ENCODE peak calls at places on chromosomes 13 and 19, in seven cellular contexts. S is H1, W is SK-N-SH, O is HCT116, Q is K562, X is GM12878, D is HepG2. R is an unnamed sample.

GRCh38 chr13:63774133-63774532 is 2358.5 kb upstream of the PCDH20 start:
- DNase-seq in S (no peak), W (no peak), O (no peak), Q (no peak), X (no peak), D (no peak), R (no peak)

GRCh38 chr13:27354379-27354778 is 70.0 kb upstream of the GTF3A start:
- DNase-seq in S (no peak), W (no peak), O (no peak), Q (no peak), X (no peak), D (no peak), R (no peak)

GRCh38 chr19:1685046-1685445 is 32.6 kb upstream of the TCF3 start:
- DNase-seq in S (no peak), W (peak; percentile 29), O (no peak), Q (peak; percentile 50), X (no peak), D (no peak), R (no peak)

GRCh38 chr13:25890671-25891212 is 161.1 kb downstream of the SHISA2 start:
- DNase-seq in S (no peak), W (no peak), O (no peak), Q (no peak), X (no peak), D (no peak), R (no peak)

GRCh38 chr19:15260939-15261338 is 28.7 kb upstream of the EPHX3 start:
- DNase-seq in S (no peak), W (peak; percentile 65), O (no peak), Q (no peak), X (no peak), D (no peak), R (no peak)

GRCh38 chr13:70568571-70568970 is 460.3 kb upstream of the KLHL1 start:
- DNase-seq in S (no peak), W (peak; percentile 21), O (peak; percentile 19), Q (peak; percentile 27), X (peak; percentile 5), D (peak; percentile 25), R (peak; percentile 5)

GRCh38 chr19:42468273-42468796 is 25.6 kb upstream of the CXCL17 start:
- DNase-seq in S (no peak), W (no peak), O (peak; percentile 64), Q (no peak), X (no peak), D (no peak), R (no peak)

GRCh38 chr13:40664100-40665060 is 2.1 kb downstream of the FOXO1 start:
- DNase-seq in S (no peak), W (peak; percentile 70), O (no peak), Q (peak; percentile 54), X (no peak), D (peak; percentile 43), R (peak; percentile 82)

GRCh38 chr19:2111886-2112285 is 15.2 kb downstream of the IZUMO4 start:
- DNase-seq in S (no peak), W (no peak), O (no peak), Q (no peak), X (no peak), D (no peak), R (no peak)

GRCh38 chr13:19781526-19781925 is 1.2 kb downstream of the PSPC1 start:
- DNase-seq in S (no peak), W (peak; percentile 10), O (no peak), Q (peak; percentile 18), X (no peak), D (no peak), R (no peak)

GRCh38 chr13:30145709-30146367 is 161.5 kb downstream of the KATNAL1 start:
- DNase-seq in S (no peak), W (no peak), O (no peak), Q (no peak), X (peak; percentile 87), D (no peak), R (no peak)

GRCh38 chr13:35266412-35266811 is 210.1 kb downstream of the MAB21L1 start:
- DNase-seq in S (no peak), W (no peak), O (no peak), Q (no peak), X (no peak), D (no peak), R (no peak)

GRCh38 chr13:24899601-24900000 is 135.6 kb downstream of the RNF17 start:
- DNase-seq in S (no peak), W (no peak), O (no peak), Q (no peak), X (no peak), D (no peak), R (no peak)

GRCh38 chr19:10503002-10503789 is at the start of gene KEAP1:
- DNase-seq in S (no peak), W (peak; percentile 84), O (no peak), Q (peak; percentile 71), X (no peak), D (peak; percentile 18), R (peak; percentile 26)

GRCh38 chr19:15672580-15673175 is at the start of gene CYP4F12:
- DNase-seq in S (no peak), W (no peak), O (peak; percentile 49), Q (peak; percentile 57), X (no peak), D (peak; percentile 76), R (no peak)

GRCh38 chr13:48817166-48817802 is 158.4 kb upstream of the FNDC3A start:
- DNase-seq in S (no peak), W (no peak), O (no peak), Q (no peak), X (no peak), D (no peak), R (peak; percentile 1)

GRCh38 chr13:39483326-39483725 is 119.7 kb downstream of the LHFPL6 start:
- DNase-seq in S (no peak), W (no peak), O (no peak), Q (no peak), X (no peak), D (no peak), R (no peak)

GRCh38 chr13:110629735-110630134 is 14.4 kb downstream of the NAXD start:
- DNase-seq in S (no peak), W (no peak), O (no peak), Q (no peak), X (no peak), D (no peak), R (no peak)

GRCh38 chr19:54128441-54128725 is 9.2 kb upstream of the CNOT3 start:
- DNase-seq in S (no peak), W (no peak), O (no peak), Q (no peak), X (no peak), D (no peak), R (no peak)

GRCh38 chr19:6412111-6412999 is 12.3 kb downstream of the KHSRP start:
- DNase-seq in S (peak; percentile 57), W (peak; percentile 78), O (peak; percentile 31), Q (peak; percentile 65), X (no peak), D (peak; percentile 49), R (no peak)

GRCh38 chr19:13234518-13234917 is 84.3 kb downstream of the IER2 start:
- DNase-seq in S (peak; percentile 31), W (peak; percentile 81), O (peak; percentile 33), Q (peak; percentile 88), X (no peak), D (peak; percentile 42), R (peak; percentile 41)

DNA sequence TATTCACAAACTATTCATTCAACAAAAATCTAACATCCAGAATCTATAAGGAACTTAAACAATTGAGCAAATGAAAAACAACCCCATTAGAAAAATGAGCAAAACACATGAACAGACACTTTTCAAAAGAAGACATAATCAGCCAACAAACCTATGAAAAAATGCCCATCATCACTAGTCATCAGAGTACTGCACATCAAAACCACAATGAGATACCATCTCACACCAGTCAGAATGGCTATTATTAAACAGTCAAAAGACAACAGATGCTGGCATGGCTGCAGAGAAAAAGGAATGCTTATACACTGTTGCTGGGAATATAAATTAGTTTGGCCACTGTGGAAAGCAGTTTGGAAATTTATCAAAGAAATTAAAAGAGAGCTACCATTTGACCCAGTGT is 487.6 kb downstream of the GPC6 start:
- DNase-seq in S (no peak), W (no peak), O (no peak), Q (no peak), X (no peak), D (no peak), R (no peak)
- TF ChIP-seq JUND in S (no peak), W (no peak), O (no peak), Q (no peak), X (no peak), D (no peak), R (no peak)

DNA sequence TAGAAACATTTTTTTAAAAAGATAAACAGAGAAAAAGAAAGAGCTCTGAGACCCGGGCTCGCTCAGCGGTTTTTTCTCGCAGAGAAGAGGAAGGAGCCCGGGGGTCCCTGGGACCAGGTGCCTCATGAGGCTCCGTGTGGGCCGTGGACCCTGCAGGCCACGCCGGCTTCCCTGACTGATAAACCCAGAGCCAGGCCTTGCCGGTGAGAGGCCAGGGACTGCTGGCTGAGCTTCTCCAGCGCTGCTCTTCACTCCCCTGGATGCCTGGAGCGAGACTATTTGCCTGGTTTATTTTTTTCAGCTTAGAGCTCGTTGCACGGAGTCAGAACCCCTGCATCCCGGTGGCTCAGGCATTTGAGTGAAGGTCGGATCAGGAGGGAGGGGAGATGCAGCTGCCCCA is 53.4 kb upstream of the F7 start:
- DNase-seq in S (no peak), W (no peak), O (no peak), Q (no peak), X (no peak), D (no peak), R (no peak)
- TF ChIP-seq JUND in S (no peak), W (no peak), O (no peak), Q (no peak), X (no peak), D (no peak), R (no peak)

DNA sequence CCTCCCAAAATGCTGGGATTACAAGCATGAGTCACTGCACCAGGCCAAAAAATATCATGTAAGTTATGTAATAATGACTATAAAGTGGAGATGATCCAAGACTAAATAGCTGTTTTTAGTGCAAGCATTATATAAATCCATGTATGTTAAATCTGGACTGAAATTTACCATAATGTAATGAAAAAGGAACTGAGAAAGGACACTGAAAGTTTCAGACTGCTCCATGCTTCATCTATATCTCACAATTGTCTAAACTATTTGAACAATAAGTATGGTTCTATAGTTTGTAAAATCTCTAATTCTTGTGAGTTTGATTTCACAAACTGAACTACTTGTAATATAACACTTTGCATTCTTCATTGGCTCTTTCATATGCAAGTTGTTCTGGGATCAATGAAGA is 2299.5 kb downstream of the PCDH9 start:
- DNase-seq in S (no peak), W (no peak), O (no peak), Q (no peak), X (no peak), D (no peak), R (no peak)
- TF ChIP-seq JUND in S (no peak), W (no peak), O (no peak), Q (no peak), X (no peak), D (no peak), R (no peak)

GRCh38 chr13:113406321-113407102 is 42.6 kb upstream of the GRTP1 start:
- DNase-seq in S (no peak), W (no peak), O (no peak), Q (no peak), X (no peak), D (no peak), R (no peak)

GRCh38 chr13:113407103-113407530 is 43.2 kb upstream of the GRTP1 start:
- DNase-seq in S (no peak), W (no peak), O (no peak), Q (no peak), X (no peak), D (no peak), R (no peak)

GRCh38 chr13:113407531-113408393 is 43.8 kb upstream of the GRTP1 start:
- DNase-seq in S (no peak), W (no peak), O (no peak), Q (no peak), X (no peak), D (no peak), R (no peak)

GRCh38 chr13:113410472-113411201 is 42.7 kb downstream of the ADPRHL1 start:
- DNase-seq in S (no peak), W (no peak), O (peak; percentile 89), Q (no peak), X (no peak), D (peak; percentile 61), R (no peak)

GRCh38 chr13:113408562-113408961 is 44.6 kb upstream of the GRTP1 start:
- DNase-seq in S (no peak), W (no peak), O (no peak), Q (no peak), X (no peak), D (no peak), R (no peak)
- TF ChIP-seq JUND in S (no peak), W (no peak), O (no peak), Q (no peak), X (no peak), D (no peak), R (no peak)